ENCODE peak calls at places on chromosomes 5 and 9, in nine cellular contexts. I, P, N, U, L, M, E, T and Y are unnamed samples.

GRCh38 chr5:150780180-150780692 is 1.7 kb downstream of the SMIM3 start:
- DNase-seq in T (no peak), E (no peak), P (no peak), I (peak), M (no peak), U (peak), N (no peak), L (peak), Y (peak)

GRCh38 chr5:113214026-113214425 is 220.8 kb downstream of the TSSK1B start:
- DNase-seq in M (peak), N (no peak), I (no peak), T (no peak), P (peak), U (no peak), E (no peak), L (no peak), Y (no peak)

GRCh38 chr5:127960126-127960744 is 123.3 kb upstream of the SLC12A2 start:
- DNase-seq in T (no peak), I (no peak), U (no peak), L (no peak), M (no peak), E (peak), N (no peak), P (no peak), Y (no peak)

GRCh38 chr5:102654559-102655354 is 100.3 kb upstream of the PAM start:
- DNase-seq in P (no peak), T (no peak), U (no peak), E (no peak), M (no peak), I (peak), L (no peak), N (no peak), Y (no peak)

GRCh38 chr9:93657331-93658111 is 81.1 kb downstream of the PHF2 start:
- DNase-seq in L (no peak), U (no peak), T (no peak), M (peak), E (no peak), N (no peak), P (no peak), I (peak), Y (peak)

GRCh38 chr9:133250741-133251170 is 24.2 kb downstream of the ABO start:
- DNase-seq in P (no peak), T (peak), E (no peak), U (no peak), N (no peak), M (no peak), L (peak), I (peak), Y (no peak)

GRCh38 chr5:33736510-33736909 is 155.3 kb downstream of the ADAMTS12 start:
- DNase-seq in I (no peak), U (no peak), T (no peak), E (no peak), N (no peak), P (no peak), L (no peak), M (no peak), Y (no peak)

GRCh38 chr9:111805841-111806241 is 11.1 kb upstream of the SHOC1 start:
- DNase-seq in U (peak), M (no peak), E (no peak), N (no peak), L (no peak), T (no peak), P (no peak), I (no peak), Y (no peak)

GRCh38 chr5:96880402-96881164 is 4.3 kb downstream of the ERAP2 start:
- DNase-seq in U (peak), N (no peak), P (no peak), L (no peak), M (no peak), T (no peak), I (no peak), E (no peak), Y (no peak)

GRCh38 chr5:154603978-154604679 is 126.1 kb upstream of the HAND1 start:
- DNase-seq in T (peak), I (no peak), N (no peak), M (no peak), L (no peak), P (no peak), E (no peak), U (no peak), Y (no peak)

GRCh38 chr9:95103385-95104087 is 214.0 kb downstream of the FANCC start:
- DNase-seq in N (no peak), M (no peak), L (no peak), I (no peak), E (no peak), T (no peak), P (no peak), U (no peak), Y (no peak)

GRCh38 chr5:135828793-135829150 is 5.7 kb upstream of the SLC25A48 start:
- DNase-seq in U (no peak), M (no peak), P (no peak), E (no peak), I (no peak), N (no peak), T (peak), L (no peak), Y (peak)

GRCh38 chr5:150263801-150264621 is 25.6 kb downstream of the CAMK2A start:
- DNase-seq in L (no peak), M (peak), P (no peak), N (no peak), T (no peak), E (peak), U (peak), I (no peak), Y (peak)

GRCh38 chr5:167147879-167148278 is 1143.6 kb upstream of the WWC1 start:
- DNase-seq in N (no peak), T (no peak), I (no peak), M (no peak), L (no peak), E (no peak), P (no peak), U (no peak), Y (no peak)

GRCh38 chr9:110320651-110321050 is 17.0 kb downstream of the TXNDC8 start:
- DNase-seq in E (no peak), U (no peak), I (no peak), M (no peak), N (no peak), L (no peak), P (no peak), T (no peak), Y (no peak)

GRCh38 chr9:127455299-127455992 is 4.1 kb downstream of the LRSAM1 start:
- DNase-seq in I (no peak), L (peak), T (no peak), N (no peak), E (peak), M (no peak), U (no peak), P (no peak), Y (peak)